ENCODE peak calls at places on chromosome 18, in nine cellular contexts. I, S, E, K, D, B, T, H and F are unnamed samples.

GRCh38 chr18:29034113-29034856 is 857.4 kb upstream of the CDH2 start:
- DNase-seq in I (no peak), S (no peak), E (no peak), K (no peak), D (no peak), B (no peak), T (no peak), H (no peak), F (no peak)

GRCh38 chr18:10490401-10491289 is 35.2 kb upstream of the NAPG start:
- DNase-seq in I (peak), S (peak), E (peak), K (no peak), D (peak), B (peak), T (peak), H (no peak), F (peak)

GRCh38 chr18:12251311-12251710 is 2.9 kb upstream of the CIDEA start:
- DNase-seq in I (no peak), S (no peak), E (no peak), K (no peak), D (no peak), B (no peak), T (no peak), H (no peak), F (no peak)

GRCh38 chr18:12838178-12838634 is 45.8 kb downstream of the PTPN2 start:
- DNase-seq in I (no peak), S (peak), E (peak), K (no peak), D (no peak), B (no peak), T (no peak), H (peak), F (no peak)

GRCh38 chr18:41504316-41504715 is 450.7 kb upstream of the PIK3C3 start:
- DNase-seq in I (no peak), S (no peak), E (no peak), K (no peak), D (no peak), B (no peak), T (no peak), H (no peak), F (no peak)

GRCh38 chr18:61651880-61652268 is 240.9 kb downstream of the RNF152 start:
- DNase-seq in I (no peak), S (no peak), E (peak), K (no peak), D (no peak), B (no peak), T (no peak), H (no peak), F (no peak)

GRCh38 chr18:43606800-43607199 is 329.5 kb upstream of the SYT4 start:
- DNase-seq in I (no peak), S (no peak), E (no peak), K (peak), D (no peak), B (no peak), T (no peak), H (no peak), F (no peak)

GRCh38 chr18:10928971-10929373 is 220.4 kb downstream of the PIEZO2 start:
- DNase-seq in I (no peak), S (no peak), E (no peak), K (no peak), D (no peak), B (peak), T (no peak), H (peak), F (no peak)

GRCh38 chr18:76266226-76266991 is 228.6 kb downstream of the ZNF516 start:
- DNase-seq in I (no peak), S (no peak), E (no peak), K (no peak), D (no peak), B (no peak), T (no peak), H (no peak), F (no peak)

GRCh38 chr18:62737474-62737873 is 22.1 kb downstream of the PHLPP1 start:
- DNase-seq in I (no peak), S (no peak), E (no peak), K (no peak), D (no peak), B (no peak), T (no peak), H (no peak), F (no peak)

GRCh38 chr18:23837591-23837990 is 148.3 kb downstream of the LAMA3 start:
- DNase-seq in I (no peak), S (no peak), E (no peak), K (no peak), D (no peak), B (no peak), T (no peak), H (peak), F (no peak)

GRCh38 chr18:68803371-68803770 is 5.5 kb downstream of the CCDC102B start:
- DNase-seq in I (no peak), S (no peak), E (peak), K (no peak), D (no peak), B (no peak), T (no peak), H (peak), F (no peak)

GRCh38 chr18:60668583-60668982 is 296.0 kb upstream of the MC4R start:
- DNase-seq in I (no peak), S (no peak), E (no peak), K (no peak), D (no peak), B (no peak), T (no peak), H (no peak), F (no peak)

GRCh38 chr18:48138211-48138610 is 207.8 kb upstream of the SMAD2 start:
- DNase-seq in I (no peak), S (no peak), E (no peak), K (no peak), D (no peak), B (no peak), T (no peak), H (no peak), F (no peak)

GRCh38 chr18:22200611-22201225 is 31.3 kb downstream of the GATA6 start:
- DNase-seq in I (no peak), S (no peak), E (no peak), K (no peak), D (no peak), B (no peak), T (no peak), H (no peak), F (no peak)

GRCh38 chr18:50832754-50833153 is 12.9 kb upstream of the MRO start:
- DNase-seq in I (no peak), S (no peak), E (no peak), K (no peak), D (no peak), B (peak), T (no peak), H (no peak), F (no peak)

GRCh38 chr18:74525741-74526140 is 8.6 kb upstream of the CNDP1 start:
- DNase-seq in I (no peak), S (no peak), E (peak), K (no peak), D (no peak), B (no peak), T (no peak), H (no peak), F (no peak)

GRCh38 chr18:9404565-9405060 is 70.0 kb downstream of the TWSG1 start:
- DNase-seq in I (no peak), S (no peak), E (no peak), K (no peak), D (no peak), B (peak), T (peak), H (no peak), F (no peak)

GRCh38 chr18:43396266-43396665 is 119.0 kb upstream of the SYT4 start:
- DNase-seq in I (no peak), S (peak), E (no peak), K (no peak), D (no peak), B (no peak), T (no peak), H (no peak), F (no peak)

GRCh38 chr18:13726972-13727331 is 479 bp downstream of the RNMT start:
- DNase-seq in I (no peak), S (peak), E (peak), K (no peak), D (peak), B (peak), T (no peak), H (no peak), F (peak)

GRCh38 chr18:67597759-67598158 is 81.2 kb upstream of the DSEL start:
- DNase-seq in I (no peak), S (no peak), E (no peak), K (peak), D (no peak), B (no peak), T (no peak), H (no peak), F (no peak)

GRCh38 chr18:49920731-49921130 is 107.4 kb upstream of the ACAA2 start:
- DNase-seq in I (no peak), S (no peak), E (no peak), K (peak), D (no peak), B (no peak), T (no peak), H (no peak), F (no peak)

GRCh38 chr18:77016936-77017335 is 115.6 kb downstream of the MBP start:
- DNase-seq in I (no peak), S (no peak), E (no peak), K (no peak), D (no peak), B (no peak), T (no peak), H (no peak), F (no peak)

GRCh38 chr18:63585988-63586387 is 1.2 kb upstream of the SERPINB13 start:
- DNase-seq in I (no peak), S (no peak), E (no peak), K (no peak), D (no peak), B (no peak), T (no peak), H (no peak), F (no peak)

GRCh38 chr18:31506024-31506742 is 8.2 kb downstream of the DSG2 start:
- DNase-seq in I (peak), S (peak), E (no peak), K (no peak), D (no peak), B (no peak), T (no peak), H (no peak), F (no peak)

GRCh38 chr18:32200766-32201165 is 10.9 kb downstream of the MEP1B start:
- DNase-seq in I (no peak), S (no peak), E (peak), K (peak), D (no peak), B (no peak), T (no peak), H (no peak), F (no peak)

GRCh38 chr18:27687351-27687979 is 489.5 kb downstream of the CDH2 start:
- DNase-seq in I (no peak), S (no peak), E (no peak), K (no peak), D (no peak), B (no peak), T (no peak), H (no peak), F (no peak)

GRCh38 chr18:36960038-36960437 is 131.1 kb downstream of the KIAA1328 start:
- DNase-seq in I (no peak), S (no peak), E (no peak), K (peak), D (no peak), B (no peak), T (no peak), H (no peak), F (no peak)

GRCh38 chr18:9658111-9658641 is 43.8 kb upstream of the PPP4R1 start:
- DNase-seq in I (no peak), S (no peak), E (no peak), K (no peak), D (no peak), B (no peak), T (no peak), H (no peak), F (no peak)

GRCh38 chr18:72543362-72544055 is 633 bp downstream of the CBLN2 start:
- DNase-seq in I (no peak), S (no peak), E (no peak), K (peak), D (peak), B (peak), T (no peak), H (no peak), F (no peak)

GRCh38 chr18:73597832-73598615 is 549.6 kb downstream of the FBXO15 start:
- DNase-seq in I (no peak), S (no peak), E (no peak), K (peak), D (peak), B (no peak), T (no peak), H (no peak), F (no peak)

GRCh38 chr18:65983750-65984149 is 232.9 kb downstream of the CDH7 start:
- DNase-seq in I (no peak), S (no peak), E (no peak), K (no peak), D (no peak), B (no peak), T (no peak), H (no peak), F (no peak)

GRCh38 chr18:49052891-49053644 is 102.3 kb upstream of the SMAD7 start:
- DNase-seq in I (no peak), S (no peak), E (no peak), K (peak), D (no peak), B (no peak), T (no peak), H (peak), F (no peak)

GRCh38 chr18:66994790-66995189 is 390.9 kb upstream of the CDH19 start:
- DNase-seq in I (no peak), S (no peak), E (no peak), K (no peak), D (no peak), B (no peak), T (no peak), H (no peak), F (no peak)

GRCh38 chr18:22115573-22115972 is 53.8 kb upstream of the GATA6 start:
- DNase-seq in I (no peak), S (no peak), E (peak), K (no peak), D (peak), B (no peak), T (no peak), H (no peak), F (no peak)

GRCh38 chr18:48594725-48595124 is 55.9 kb downstream of the CTIF start:
- DNase-seq in I (no peak), S (no peak), E (no peak), K (no peak), D (no peak), B (no peak), T (no peak), H (no peak), F (no peak)

GRCh38 chr18:58400337-58400885 is 228.5 kb downstream of the ALPK2 start:
- DNase-seq in I (no peak), S (no peak), E (no peak), K (no peak), D (no peak), B (no peak), T (no peak), H (peak), F (peak)
- TF ChIP-seq CTCF in I (peak), S (no peak), E (no peak), K (no peak), D (no peak), B (no peak), T (no peak), H (no peak), F (no peak)

GRCh38 chr18:55853268-55853667 is 265.3 kb upstream of the TCF4 start:
- DNase-seq in I (no peak), S (no peak), E (no peak), K (no peak), D (no peak), B (no peak), T (no peak), H (no peak), F (no peak)
- TF ChIP-seq CTCF in I (no peak), S (no peak), E (no peak), K (no peak), D (no peak), B (no peak), T (no peak), H (no peak), F (no peak)

GRCh38 chr18:35393716-35394115 is 16.6 kb upstream of the ZNF396 start:
- DNase-seq in I (no peak), S (no peak), E (no peak), K (no peak), D (no peak), B (no peak), T (no peak), H (no peak), F (no peak)

GRCh38 chr18:35390956-35391695 is 14.0 kb upstream of the ZNF396 start:
- DNase-seq in I (no peak), S (no peak), E (no peak), K (no peak), D (no peak), B (no peak), T (no peak), H (no peak), F (no peak)

GRCh38 chr18:35387367-35387685 is 10.2 kb upstream of the ZNF396 start:
- DNase-seq in I (no peak), S (no peak), E (no peak), K (no peak), D (no peak), B (no peak), T (no peak), H (no peak), F (no peak)

GRCh38 chr18:35389095-35389618 is 12.0 kb upstream of the ZNF396 start:
- DNase-seq in I (no peak), S (no peak), E (no peak), K (no peak), D (no peak), B (no peak), T (no peak), H (peak), F (no peak)

GRCh38 chr18:35392375-35392774 is 15.2 kb upstream of the ZNF396 start:
- DNase-seq in I (no peak), S (no peak), E (no peak), K (no peak), D (no peak), B (no peak), T (no peak), H (no peak), F (no peak)
- TF ChIP-seq CTCF in I (no peak), S (no peak), E (no peak), K (no peak), D (no peak), B (no peak), T (no peak), H (no peak), F (no peak)

GRCh38 chr18:80247403-80247916 is at the start of gene PARD6G:
- DNase-seq in I (no peak), S (peak), E (peak), K (peak), D (peak), B (peak), T (no peak), H (no peak), F (peak)
- TF ChIP-seq CTCF in I (no peak), S (no peak), E (no peak), K (no peak), D (no peak), B (no peak), T (no peak), H (peak), F (no peak)

GRCh38 chr18:5237083-5237722 is 40.1 kb upstream of the AKAIN1 start:
- DNase-seq in I (peak), S (no peak), E (no peak), K (no peak), D (peak), B (peak), T (no peak), H (no peak), F (no peak)

GRCh38 chr18:5239447-5239846 is 42.4 kb upstream of the AKAIN1 start:
- DNase-seq in I (no peak), S (no peak), E (no peak), K (no peak), D (no peak), B (no peak), T (no peak), H (no peak), F (no peak)

GRCh38 chr18:5238371-5238758 is 41.3 kb upstream of the AKAIN1 start:
- DNase-seq in I (no peak), S (peak), E (peak), K (peak), D (peak), B (peak), T (no peak), H (no peak), F (peak)

DNA sequence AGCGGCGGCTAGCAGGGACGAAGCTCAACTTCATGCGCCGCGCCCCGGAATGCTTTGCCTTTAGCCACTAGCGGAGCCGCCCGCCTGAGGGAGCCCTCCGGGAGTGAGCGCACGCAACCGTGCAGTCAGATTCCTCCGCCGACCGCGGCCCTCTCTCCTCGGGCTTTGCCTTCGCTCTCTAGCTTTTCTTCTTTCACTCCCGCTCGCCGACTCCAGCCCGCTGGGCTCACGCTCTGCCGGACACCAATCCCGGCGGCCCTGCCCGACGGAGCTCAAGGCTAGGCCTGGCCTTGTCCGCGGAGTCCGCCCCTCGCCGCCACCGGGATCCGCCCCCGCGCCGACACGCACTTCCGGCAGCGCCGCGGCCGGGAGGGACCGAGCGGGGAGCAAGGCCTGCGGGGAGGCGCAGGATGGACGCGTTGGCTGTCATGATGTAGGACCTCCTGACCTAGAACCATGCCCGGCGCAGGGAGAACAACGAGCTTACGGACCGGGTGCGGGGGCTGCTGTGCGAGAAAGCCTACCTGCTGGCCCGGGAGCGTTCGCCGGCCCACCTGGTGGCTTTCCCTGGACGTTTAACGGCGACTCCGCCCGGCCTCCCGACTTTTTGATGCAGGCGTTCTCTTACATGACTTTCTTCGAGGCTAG is 40.8 kb upstream of the AKAIN1 start:
- DNase-seq in I (peak), S (peak), E (peak), K (peak), D (peak), B (peak), T (peak), H (peak), F (peak)
- TF ChIP-seq CTCF in I (peak), S (no peak), E (peak), K (no peak), D (no peak), B (no peak), T (no peak), H (peak), F (peak)